ENCODE peak calls at places on chromosomes 6 and 20, in four cellular contexts. B is osteoblast, K is HCT116, F is pancreas. V is an unnamed sample. For H3K4me1, the result is how much of the 10 kb centered on the place peaks cover.

GRCh38 chr20:57596358-57596757 is 23.9 kb downstream of the ZBP1 start:
- DNase-seq in B (peak), K (no peak), F (no peak), V (no peak)

GRCh38 chr6:79777713-79778579 is 146.8 kb downstream of the SH3BGRL2 start:
- DNase-seq in B (peak), K (peak), F (peak), V (peak)

GRCh38 chr6:6285679-6286078 is 34.8 kb downstream of the F13A1 start:
- DNase-seq in B (no peak), K (no peak), F (no peak), V (no peak)

GRCh38 chr6:4637691-4638433 is 138.3 kb upstream of the CDYL start:
- DNase-seq in B (peak), K (peak), F (no peak), V (no peak)

GRCh38 chr6:42091718-42092023 is 41.3 kb downstream of the TAF8 start:
- DNase-seq in B (no peak), K (no peak), F (no peak), V (no peak)

GRCh38 chr6:4577406-4577805 is 198.8 kb upstream of the CDYL start:
- DNase-seq in B (peak), K (no peak), F (peak), V (no peak)

GRCh38 chr6:160102956-160103824 is 18.4 kb upstream of the SLC22A1 start:
- DNase-seq in B (peak), K (peak), F (no peak), V (no peak)

GRCh38 chr6:77543601-77544000 is 80.3 kb upstream of the HTR1B start:
- DNase-seq in B (no peak), K (no peak), F (no peak), V (no peak)

GRCh38 chr6:157982580-157983438 is 1.1 kb downstream of the SYNJ2 start:
- DNase-seq in B (peak), K (no peak), F (peak), V (no peak)

GRCh38 chr6:166008441-166009369 is 158.9 kb downstream of the TBXT start:
- DNase-seq in B (peak), K (no peak), F (no peak), V (no peak)

GRCh38 chr20:59253325-59253724 is 47.1 kb upstream of the EDN3 start:
- DNase-seq in B (no peak), K (no peak), F (no peak), V (no peak)

GRCh38 chr6:122048570-122048969 is 350.9 kb upstream of the HSF2 start:
- DNase-seq in B (no peak), K (no peak), F (no peak), V (no peak)

GRCh38 chr20:34271961-34272360 is 30.7 kb downstream of the ASIP start:
- DNase-seq in B (peak), K (no peak), F (no peak), V (no peak)

GRCh38 chr20:13317439-13317838 is 96.4 kb downstream of the ISM1 start:
- DNase-seq in B (no peak), K (no peak), F (no peak), V (no peak)

GRCh38 chr6:108779521-108779920 is 68.7 kb upstream of the ARMC2 start:
- DNase-seq in B (no peak), K (no peak), F (no peak), V (no peak)

GRCh38 chr6:8539446-8539845 is 104.1 kb upstream of the SLC35B3 start:
- DNase-seq in B (peak), K (peak), F (no peak), V (no peak)

GRCh38 chr20:8670900-8671229 is 398.0 kb upstream of the PLCB4 start:
- DNase-seq in B (no peak), K (no peak), F (no peak), V (no peak)

GRCh38 chr20:60203451-60203850 is 245.2 kb downstream of the CDH26 start:
- DNase-seq in B (no peak), K (no peak), F (no peak), V (peak)

GRCh38 chr6:82298012-82298411 is 50.5 kb upstream of the IBTK start:
- DNase-seq in B (no peak), K (peak), F (no peak), V (no peak)

GRCh38 chr6:89976141-89977020 is 82.1 kb downstream of the GJA10 start:
- DNase-seq in B (no peak), K (no peak), F (no peak), V (no peak)

GRCh38 chr6:79385333-79385732 is 150.9 kb upstream of the HMGN3 start:
- DNase-seq in B (peak), K (no peak), F (no peak), V (no peak)

GRCh38 chr6:26311012-26311384 is 54.0 kb upstream of the BTN3A2 start:
- DNase-seq in B (no peak), K (no peak), F (no peak), V (no peak)

GRCh38 chr20:50724112-50724724 is 7.2 kb upstream of the PARD6B start:
- DNase-seq in B (no peak), K (no peak), F (peak), V (peak)
- H3K4me3 ChIP-seq in B (peak), K (peak), F (no peak), V (no peak)

GRCh38 chr6:17938885-17939284 is 48.5 kb downstream of the KIF13A start:
- DNase-seq in B (no peak), K (no peak), F (no peak), V (no peak)

GRCh38 chr6:17945111-17945510 is 42.3 kb downstream of the KIF13A start:
- DNase-seq in B (peak), K (no peak), F (no peak), V (no peak)

GRCh38 chr6:17945575-17945974 is 41.9 kb downstream of the KIF13A start:
- DNase-seq in B (no peak), K (no peak), F (no peak), V (no peak)

GRCh38 chr6:17940151-17940791 is 47.2 kb downstream of the KIF13A start:
- DNase-seq in B (peak), K (no peak), F (no peak), V (no peak)

DNA sequence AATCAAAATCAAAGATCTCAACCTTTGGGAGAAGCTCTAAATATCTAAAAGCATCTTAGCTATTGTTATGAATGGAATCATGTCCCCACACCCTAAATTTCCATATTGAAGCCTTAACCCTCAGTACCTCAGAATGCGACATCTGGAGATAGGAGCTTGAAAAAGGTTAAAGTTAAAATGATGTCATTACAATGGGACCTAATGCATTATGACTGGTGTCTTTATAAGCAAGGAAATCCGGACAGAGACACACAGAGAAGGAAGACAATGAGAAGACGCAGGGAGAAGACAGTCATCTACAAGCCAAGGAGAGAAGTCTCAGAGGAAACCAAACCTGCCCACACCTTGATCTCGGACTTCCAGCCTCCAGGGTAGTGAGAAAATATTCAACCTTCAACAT is 46.1 kb downstream of the KIF13A start:
- DNase-seq in B (no peak), K (no peak), F (no peak), V (no peak)
- H3K4me1 ChIP-seq in B (under half), K (under half), F (under half), V (under half)

GRCh38 chr20:41392295-41392694 is 25.7 kb upstream of the EMILIN3 start:
- DNase-seq in B (no peak), K (no peak), F (no peak), V (no peak)
- H3K27ac ChIP-seq in B (no peak), K (no peak), F (no peak), V (no peak)

GRCh38 chr6:133612459-133612858 is 276.5 kb upstream of the TCF21 start:
- DNase-seq in B (no peak), K (no peak), F (no peak), V (no peak)

GRCh38 chr6:133609404-133610270 is 279.3 kb upstream of the TCF21 start:
- DNase-seq in B (peak), K (peak), F (no peak), V (peak)

GRCh38 chr6:133608620-133609019 is 280.3 kb upstream of the TCF21 start:
- DNase-seq in B (no peak), K (no peak), F (no peak), V (no peak)

GRCh38 chr6:133610974-133611373 is 277.9 kb upstream of the TCF21 start:
- DNase-seq in B (no peak), K (no peak), F (no peak), V (no peak)

DNA sequence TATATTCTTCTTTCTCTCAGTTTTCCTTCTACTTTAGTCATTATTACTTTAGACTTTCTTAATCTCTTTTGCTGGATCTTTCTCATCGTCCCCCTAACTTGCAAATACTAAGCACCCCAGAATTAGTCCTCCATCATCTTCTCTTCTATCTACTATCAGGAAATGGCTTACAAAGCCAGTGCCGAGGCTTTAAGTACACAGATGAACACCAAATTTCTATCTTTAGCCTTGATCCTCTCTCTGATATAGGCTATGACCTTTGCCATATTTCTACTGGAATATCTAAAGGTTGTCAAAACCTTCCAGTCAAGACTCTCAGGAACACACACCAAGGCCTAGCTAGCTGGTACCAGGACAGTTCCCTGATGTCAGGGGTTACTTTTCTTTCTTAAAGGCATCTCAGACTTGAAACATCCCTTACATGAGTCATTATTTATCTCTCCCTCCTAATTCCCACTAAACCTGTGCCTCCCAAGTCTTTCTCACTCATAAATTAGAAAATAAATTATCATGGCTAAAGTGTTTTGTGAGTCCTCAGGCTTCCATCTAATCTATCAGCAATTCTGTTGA is 278.6 kb upstream of the TCF21 start:
- DNase-seq in B (peak), K (no peak), F (no peak), V (no peak)
- H3K4me3 ChIP-seq in B (peak), K (no peak), F (no peak), V (no peak)

GRCh38 chr6:36313628-36313895 is 23.1 kb downstream of the BNIP5 start:
- DNase-seq in B (no peak), K (no peak), F (no peak), V (no peak)
- H3K4me1 ChIP-seq in B (under half), K (under half), F (under half), V (under half)

DNA sequence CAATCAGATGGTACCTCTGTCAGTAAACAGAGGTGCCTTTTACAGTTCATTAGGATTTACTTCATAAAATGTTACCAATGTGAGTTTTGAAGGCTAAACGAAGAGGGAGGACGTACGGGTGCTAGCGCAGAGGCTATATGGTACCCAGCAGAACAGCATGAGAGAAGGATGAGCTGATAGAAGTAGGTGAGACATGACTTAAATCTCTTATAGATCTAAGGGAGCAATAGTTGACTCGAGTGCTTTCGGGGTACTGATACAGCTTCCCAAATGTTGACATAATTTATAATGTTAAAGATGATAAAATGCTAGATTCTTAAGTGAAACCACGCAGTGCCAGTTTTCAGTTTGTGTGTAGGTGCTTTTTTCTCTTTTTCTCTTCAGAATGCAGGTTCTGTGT is 72.6 kb downstream of the HIVEP1 start:
- DNase-seq in B (no peak), K (no peak), F (no peak), V (no peak)
- H3K27ac ChIP-seq in B (no peak), K (no peak), F (no peak), V (no peak)

DNA sequence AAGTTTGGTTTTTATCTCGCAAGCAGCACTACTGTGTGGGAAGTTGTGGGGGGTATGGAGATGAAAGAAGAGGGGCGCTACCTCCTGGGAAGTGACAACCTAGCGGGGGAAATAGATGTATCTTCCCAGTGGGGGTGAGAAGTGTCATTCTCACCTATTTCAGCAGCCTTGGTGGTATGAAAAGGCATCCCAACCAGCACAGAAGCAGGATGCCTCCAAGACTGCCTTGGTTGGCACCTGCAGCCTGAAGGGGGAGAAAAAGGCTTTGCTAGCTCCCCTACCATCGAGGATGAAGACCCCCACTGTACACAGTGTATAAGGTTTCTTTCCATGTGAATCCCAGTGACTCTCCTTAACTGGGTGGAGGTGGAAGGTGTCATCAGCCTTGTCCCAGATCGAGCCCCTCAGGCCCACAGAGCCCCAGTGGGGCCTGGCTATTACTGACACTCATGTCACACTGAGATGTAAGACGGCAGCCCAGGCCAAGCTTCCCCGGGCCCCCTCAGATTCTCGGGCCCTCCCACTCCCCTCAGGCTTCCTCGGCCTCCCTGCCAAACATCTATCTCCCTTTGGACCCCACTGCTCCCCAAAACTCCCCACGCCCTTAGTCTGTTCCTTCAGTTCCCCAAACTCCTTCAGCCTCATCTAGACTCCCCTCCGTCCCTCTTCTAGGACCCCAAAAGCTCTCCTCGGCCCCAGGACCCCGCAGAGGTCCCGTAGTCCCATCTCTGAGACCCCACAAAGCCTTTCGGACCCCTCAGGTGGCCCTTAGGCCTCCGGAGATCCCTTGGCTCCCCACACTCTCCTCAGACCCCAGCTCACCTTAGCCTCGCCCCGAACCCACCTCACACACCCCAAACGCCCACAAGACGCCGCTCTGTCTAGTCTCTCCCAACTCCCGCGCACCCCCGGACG is 688 bp downstream of the COMMD7 start:
- DNase-seq in B (peak), K (no peak), F (no peak), V (peak)
- H3K4me3 ChIP-seq in B (peak), K (peak), F (peak), V (peak)

GRCh38 chr6:150698421-150698820 is 98.7 kb downstream of the PLEKHG1 start:
- DNase-seq in B (no peak), K (no peak), F (no peak), V (no peak)
- H3K4me1 ChIP-seq in B (under half), K (under half), F (under half), V (under half)

GRCh38 chr6:169188051-169188863 is 65.4 kb downstream of the THBS2 start:
- DNase-seq in B (peak), K (no peak), F (no peak), V (no peak)
- H3K27ac ChIP-seq in B (peak), K (no peak), F (no peak), V (no peak)

V was measured in RWPE2.